ENCODE peak calls at places on chromosomes 5 and 9, in eight cellular contexts. One of them, this sample, is unnamed.

GRCh38 chr5:50807661-50808060 is 141.2 kb downstream of the PARP8 start:
- DNase-seq in lung: no peak
- DNase-seq in upper lobe of right lung: no peak
- DNase-seq in colonic mucosa: no peak
- DNase-seq in HepG2: no peak
- DNase-seq in mammary epithelial cell: peak; percentile 90
- DNase-seq in SJSA1: no peak
- DNase-seq in A549: no peak
- DNase-seq in this sample: no peak

GRCh38 chr5:73799401-73799972 is 173.5 kb downstream of the ARHGEF28 start:
- DNase-seq in mammary epithelial cell: peak; percentile 28
- DNase-seq in SJSA1: no peak
- DNase-seq in A549: no peak
- DNase-seq in lung: no peak
- DNase-seq in colonic mucosa: no peak
- DNase-seq in upper lobe of right lung: no peak
- DNase-seq in HepG2: no peak
- DNase-seq in this sample: no peak

GRCh38 chr9:4865685-4866084 is 72.9 kb downstream of the RCL1 start:
- DNase-seq in SJSA1: no peak
- DNase-seq in colonic mucosa: no peak
- DNase-seq in mammary epithelial cell: no peak
- DNase-seq in A549: no peak
- DNase-seq in HepG2: no peak
- DNase-seq in lung: no peak
- DNase-seq in upper lobe of right lung: no peak
- DNase-seq in this sample: peak; percentile 74

GRCh38 chr5:138737494-138738265 is 15.5 kb upstream of the CTNNA1 start:
- DNase-seq in lung: no peak
- DNase-seq in upper lobe of right lung: no peak
- DNase-seq in colonic mucosa: no peak
- DNase-seq in mammary epithelial cell: peak; percentile 62
- DNase-seq in HepG2: no peak
- DNase-seq in SJSA1: no peak
- DNase-seq in A549: no peak
- DNase-seq in this sample: no peak

GRCh38 chr9:84808416-84808815 is 138.9 kb downstream of the NTRK2 start:
- DNase-seq in SJSA1: no peak
- DNase-seq in colonic mucosa: no peak
- DNase-seq in A549: no peak
- DNase-seq in upper lobe of right lung: no peak
- DNase-seq in mammary epithelial cell: no peak
- DNase-seq in lung: no peak
- DNase-seq in HepG2: no peak
- DNase-seq in this sample: no peak

GRCh38 chr9:126788631-126789349 is 16.1 kb upstream of the ZBTB43 start:
- DNase-seq in mammary epithelial cell: peak; percentile 93
- DNase-seq in A549: peak; percentile 63
- DNase-seq in SJSA1: no peak
- DNase-seq in colonic mucosa: no peak
- DNase-seq in HepG2: no peak
- DNase-seq in upper lobe of right lung: peak; percentile 13
- DNase-seq in lung: no peak
- DNase-seq in this sample: no peak

GRCh38 chr5:139895647-139896046 is 100.0 kb downstream of the PSD2 start:
- DNase-seq in HepG2: no peak
- DNase-seq in mammary epithelial cell: no peak
- DNase-seq in lung: no peak
- DNase-seq in A549: no peak
- DNase-seq in SJSA1: no peak
- DNase-seq in upper lobe of right lung: peak; percentile 40
- DNase-seq in colonic mucosa: no peak
- DNase-seq in this sample: no peak

GRCh38 chr5:77394064-77394716 is 97.9 kb downstream of the WDR41 start:
- DNase-seq in A549: no peak
- DNase-seq in upper lobe of right lung: no peak
- DNase-seq in SJSA1: no peak
- DNase-seq in lung: no peak
- DNase-seq in mammary epithelial cell: no peak
- DNase-seq in colonic mucosa: no peak
- DNase-seq in HepG2: no peak
- DNase-seq in this sample: no peak

GRCh38 chr5:35438786-35439185 is 178.9 kb upstream of the SPEF2 start:
- DNase-seq in upper lobe of right lung: no peak
- DNase-seq in mammary epithelial cell: peak; percentile 45
- DNase-seq in SJSA1: no peak
- DNase-seq in A549: no peak
- DNase-seq in HepG2: no peak
- DNase-seq in colonic mucosa: no peak
- DNase-seq in lung: no peak
- DNase-seq in this sample: no peak

GRCh38 chr5:115549154-115549553 is 4.6 kb upstream of the FEM1C start:
- DNase-seq in mammary epithelial cell: no peak
- DNase-seq in A549: peak; percentile 21
- DNase-seq in lung: no peak
- DNase-seq in SJSA1: no peak
- DNase-seq in colonic mucosa: no peak
- DNase-seq in HepG2: peak; percentile 45
- DNase-seq in upper lobe of right lung: no peak
- DNase-seq in this sample: no peak

GRCh38 chr9:101028346-101029299 is at the start of gene PLPPR1:
- DNase-seq in lung: peak; percentile 73
- DNase-seq in mammary epithelial cell: peak; percentile 67
- DNase-seq in A549: peak; percentile 53
- DNase-seq in SJSA1: peak; percentile 44
- DNase-seq in colonic mucosa: peak; percentile 76
- DNase-seq in HepG2: peak; percentile 89
- DNase-seq in upper lobe of right lung: peak; percentile 88
- DNase-seq in this sample: peak; percentile 1

GRCh38 chr5:92559743-92560142 is 1021.3 kb downstream of the NR2F1-AS1 start:
- DNase-seq in HepG2: no peak
- DNase-seq in A549: peak; percentile 75
- DNase-seq in lung: no peak
- DNase-seq in SJSA1: no peak
- DNase-seq in mammary epithelial cell: peak; percentile 33
- DNase-seq in upper lobe of right lung: no peak
- DNase-seq in colonic mucosa: no peak
- DNase-seq in this sample: no peak

GRCh38 chr5:92562065-92562464 is 1019.0 kb downstream of the NR2F1-AS1 start:
- DNase-seq in lung: no peak
- DNase-seq in HepG2: no peak
- DNase-seq in A549: no peak
- DNase-seq in mammary epithelial cell: no peak
- DNase-seq in upper lobe of right lung: no peak
- DNase-seq in colonic mucosa: no peak
- DNase-seq in SJSA1: no peak
- DNase-seq in this sample: no peak

GRCh38 chr5:92559331-92559730 is 1021.7 kb downstream of the NR2F1-AS1 start:
- DNase-seq in lung: no peak
- DNase-seq in A549: no peak
- DNase-seq in colonic mucosa: no peak
- DNase-seq in mammary epithelial cell: no peak
- DNase-seq in SJSA1: no peak
- DNase-seq in HepG2: no peak
- DNase-seq in upper lobe of right lung: no peak
- DNase-seq in this sample: no peak

GRCh38 chr5:92561362-92562006 is 1019.5 kb downstream of the NR2F1-AS1 start:
- DNase-seq in upper lobe of right lung: no peak
- DNase-seq in A549: peak; percentile 43
- DNase-seq in lung: no peak
- DNase-seq in colonic mucosa: no peak
- DNase-seq in mammary epithelial cell: peak; percentile 21
- DNase-seq in HepG2: no peak
- DNase-seq in SJSA1: no peak
- DNase-seq in this sample: no peak

DNA sequence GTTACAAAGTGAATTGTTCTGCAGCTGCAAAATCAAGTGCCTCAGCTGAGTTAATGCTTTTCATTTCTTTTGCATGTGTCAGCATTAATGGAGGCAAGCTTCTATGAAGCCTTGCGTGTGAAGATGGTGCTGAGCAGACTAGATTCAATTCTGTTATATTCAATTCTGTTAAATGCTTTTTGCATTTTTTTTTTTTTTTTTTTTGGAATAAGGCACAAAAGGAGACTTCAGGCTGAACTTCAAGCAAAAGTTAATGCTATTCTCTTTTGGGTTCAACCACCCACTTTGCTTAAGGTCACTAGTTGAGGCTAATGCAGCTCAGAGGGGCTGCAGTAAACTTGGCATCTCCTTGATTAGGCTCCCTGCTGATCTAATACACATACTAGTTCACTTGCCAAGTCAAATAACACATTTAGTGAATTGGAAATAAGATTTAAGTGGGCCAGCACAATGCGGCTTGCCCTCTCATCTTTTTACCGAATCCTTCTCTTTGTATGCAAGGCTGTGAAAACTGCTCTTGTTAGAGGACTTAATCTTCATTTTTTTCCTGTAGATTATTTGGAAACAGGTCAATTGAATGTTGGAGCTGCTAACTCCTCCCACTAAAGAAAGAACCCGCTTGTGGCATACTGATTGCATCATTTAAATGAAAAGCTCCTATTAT is 1020.2 kb downstream of the NR2F1-AS1 start:
- DNase-seq in mammary epithelial cell: no peak
- DNase-seq in upper lobe of right lung: no peak
- DNase-seq in SJSA1: no peak
- DNase-seq in A549: peak; percentile 82
- DNase-seq in colonic mucosa: no peak
- DNase-seq in lung: no peak
- DNase-seq in HepG2: no peak
- DNase-seq in this sample: no peak
- H3K4me1 ChIP-seq in mammary epithelial cell: peaks cover 15% of the 10 kb centered on the region
- H3K4me1 ChIP-seq in upper lobe of right lung: no peaks in the 10 kb centered on the region
- H3K4me1 ChIP-seq in SJSA1: peaks cover 30% of the 10 kb centered on the region
- H3K4me1 ChIP-seq in A549: peaks cover 41% of the 10 kb centered on the region
- H3K4me1 ChIP-seq in colonic mucosa: no peaks in the 10 kb centered on the region
- H3K4me1 ChIP-seq in lung: no peaks in the 10 kb centered on the region
- H3K4me1 ChIP-seq in HepG2: no peaks in the 10 kb centered on the region
- H3K4me1 ChIP-seq in this sample: no peaks in the 10 kb centered on the region

GRCh38 chr5:172104021-172104420 is 84.0 kb downstream of the STK10 start:
- DNase-seq in A549: no peak
- DNase-seq in mammary epithelial cell: no peak
- DNase-seq in lung: no peak
- DNase-seq in SJSA1: no peak
- DNase-seq in colonic mucosa: no peak
- DNase-seq in HepG2: peak; percentile 30
- DNase-seq in upper lobe of right lung: no peak
- DNase-seq in this sample: no peak

GRCh38 chr5:172102251-172102870 is 85.7 kb downstream of the STK10 start:
- DNase-seq in SJSA1: no peak
- DNase-seq in lung: no peak
- DNase-seq in A549: no peak
- DNase-seq in mammary epithelial cell: no peak
- DNase-seq in colonic mucosa: no peak
- DNase-seq in HepG2: no peak
- DNase-seq in upper lobe of right lung: no peak
- DNase-seq in this sample: no peak

GRCh38 chr5:172104801-172105701 is 83.0 kb downstream of the STK10 start:
- DNase-seq in HepG2: no peak
- DNase-seq in upper lobe of right lung: no peak
- DNase-seq in mammary epithelial cell: peak; percentile 15
- DNase-seq in lung: no peak
- DNase-seq in colonic mucosa: no peak
- DNase-seq in SJSA1: no peak
- DNase-seq in A549: no peak
- DNase-seq in this sample: no peak

GRCh38 chr5:172101547-172102225 is 86.3 kb downstream of the STK10 start:
- DNase-seq in SJSA1: no peak
- DNase-seq in colonic mucosa: no peak
- DNase-seq in lung: no peak
- DNase-seq in A549: no peak
- DNase-seq in HepG2: no peak
- DNase-seq in mammary epithelial cell: no peak
- DNase-seq in upper lobe of right lung: no peak
- DNase-seq in this sample: no peak

GRCh38 chr5:172102913-172103629 is 85.0 kb downstream of the STK10 start:
- DNase-seq in lung: peak; percentile 59
- DNase-seq in A549: peak; percentile 73
- DNase-seq in HepG2: no peak
- DNase-seq in colonic mucosa: peak; percentile 55
- DNase-seq in mammary epithelial cell: peak; percentile 94
- DNase-seq in upper lobe of right lung: no peak
- DNase-seq in SJSA1: peak; percentile 99
- DNase-seq in this sample: no peak
- H3K27ac ChIP-seq in lung: peak overlapping the region; percentile 43
- H3K27ac ChIP-seq in A549: peak overlapping the region; percentile 74
- H3K27ac ChIP-seq in HepG2: no peak overlapping the region
- H3K27ac ChIP-seq in colonic mucosa: no peak overlapping the region
- H3K27ac ChIP-seq in mammary epithelial cell: peak overlapping the region; percentile 62
- H3K27ac ChIP-seq in upper lobe of right lung: peak overlapping the region; percentile 65
- H3K27ac ChIP-seq in SJSA1: peak overlapping the region; percentile 71
- H3K27ac ChIP-seq in this sample: no peak overlapping the region

DNA sequence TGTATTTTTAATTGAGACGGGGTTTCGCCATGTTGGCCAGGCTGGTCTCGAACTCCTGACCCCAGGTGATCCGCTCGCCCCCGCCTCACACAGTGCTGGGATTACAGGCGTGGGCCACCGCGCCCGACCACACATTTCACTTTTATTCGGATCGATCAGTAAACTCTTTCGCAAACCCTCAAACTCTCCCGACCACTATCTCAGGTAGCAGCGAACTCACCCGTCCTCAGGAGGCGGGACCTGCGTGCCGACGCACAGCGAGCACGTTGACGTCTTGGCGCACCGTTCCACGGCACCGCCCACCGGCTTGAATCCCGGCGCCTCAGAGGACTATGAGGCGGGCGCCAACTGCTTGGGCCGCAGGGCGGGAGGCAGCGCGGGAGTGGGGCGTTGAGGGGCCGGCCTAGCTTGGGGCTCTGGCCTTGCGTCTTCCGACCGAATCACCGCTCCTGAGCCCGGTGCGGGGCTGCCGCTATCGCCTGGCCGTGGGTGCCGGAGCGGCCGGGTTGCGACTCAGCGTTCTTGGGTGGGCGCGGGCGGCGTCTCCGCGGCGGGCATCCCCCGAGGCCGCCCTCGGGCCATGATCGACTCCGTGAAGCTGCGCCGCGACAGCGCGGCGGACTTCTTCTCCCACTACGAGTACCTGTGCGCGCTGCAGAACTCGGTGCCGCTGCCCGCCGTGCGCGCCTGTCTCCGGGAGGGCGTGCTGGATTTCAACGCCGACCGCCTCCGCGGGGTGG is at the start of gene CEP78:
- DNase-seq in mammary epithelial cell: peak; percentile 94
- DNase-seq in HepG2: peak; percentile 89
- DNase-seq in upper lobe of right lung: peak; percentile 96
- DNase-seq in A549: peak; percentile 93
- DNase-seq in SJSA1: peak; percentile 89
- DNase-seq in colonic mucosa: peak; percentile 94
- DNase-seq in lung: peak; percentile 92
- DNase-seq in this sample: peak; percentile 80
- H3K4me3 ChIP-seq in mammary epithelial cell: peak within 1 kb of the TSS; percentile 88
- H3K4me3 ChIP-seq in HepG2: peak within 1 kb of the TSS; percentile 87
- H3K4me3 ChIP-seq in upper lobe of right lung: peak within 1 kb of the TSS; percentile 96
- H3K4me3 ChIP-seq in A549: peak within 1 kb of the TSS; percentile 81
- H3K4me3 ChIP-seq in SJSA1: peak within 1 kb of the TSS; percentile 91
- H3K4me3 ChIP-seq in colonic mucosa: peak within 1 kb of the TSS; percentile 86
- H3K4me3 ChIP-seq in lung: peak within 1 kb of the TSS; percentile 70
- H3K4me3 ChIP-seq in this sample: peak within 1 kb of the TSS; percentile 92

DNA sequence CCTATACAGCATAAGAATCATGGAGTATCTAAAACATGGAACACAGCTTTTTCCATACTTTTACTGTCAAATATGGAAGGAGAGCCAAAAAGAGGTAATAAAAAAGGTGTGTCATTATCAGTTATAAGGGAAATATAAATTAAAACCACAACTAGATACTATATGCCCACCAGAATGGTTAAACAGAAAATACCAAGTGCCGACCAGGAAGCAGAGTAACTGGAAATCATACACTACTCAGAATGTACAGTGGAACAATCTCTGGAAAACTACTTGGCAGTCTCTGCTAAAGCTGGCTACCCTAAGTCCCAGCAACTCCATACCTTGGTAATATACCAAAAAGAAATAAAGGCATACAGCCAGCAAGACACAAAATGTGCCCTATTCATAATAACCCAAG is 2.4 kb downstream of the PAIP1 start:
- DNase-seq in SJSA1: no peak
- DNase-seq in upper lobe of right lung: no peak
- DNase-seq in lung: no peak
- DNase-seq in HepG2: no peak
- DNase-seq in A549: no peak
- DNase-seq in colonic mucosa: no peak
- DNase-seq in mammary epithelial cell: no peak
- DNase-seq in this sample: no peak
- H3K4me1 ChIP-seq in SJSA1: peaks cover 21% of the 10 kb centered on the region
- H3K4me1 ChIP-seq in upper lobe of right lung: peaks cover 30% of the 10 kb centered on the region
- H3K4me1 ChIP-seq in lung: peaks cover 28% of the 10 kb centered on the region
- H3K4me1 ChIP-seq in HepG2: peaks cover 44% of the 10 kb centered on the region
- H3K4me1 ChIP-seq in A549: peaks cover 23% of the 10 kb centered on the region
- H3K4me1 ChIP-seq in colonic mucosa: peaks cover 15% of the 10 kb centered on the region
- H3K4me1 ChIP-seq in mammary epithelial cell: peaks cover 11% of the 10 kb centered on the region
- H3K4me1 ChIP-seq in this sample: peaks cover 60% of the 10 kb centered on the region